ENCODE peak calls at places on chromosomes 7 and 10, in nine cellular contexts. H, Q, W, M, P, R, C, I and Z are unnamed samples.

GRCh38 chr7:143391462-143392404 is 10.6 kb downstream of the ZYX start:
- DNase-seq in W (no peak), M (no peak), C (no peak), I (peak; percentile 68), R (no peak), P (no peak), H (peak; percentile 80), Q (no peak), Z (peak; percentile 64)

GRCh38 chr10:120931423-120931822 is 80.3 kb downstream of the WDR11 start:
- DNase-seq in H (no peak), C (no peak), R (no peak), M (no peak), P (no peak), I (no peak), Q (no peak), W (no peak), Z (no peak)

GRCh38 chr10:5314866-5315265 is 49.9 kb upstream of the UCN3 start:
- DNase-seq in H (no peak), I (no peak), Q (no peak), R (no peak), M (no peak), C (no peak), P (no peak), W (no peak), Z (peak; percentile 33)

GRCh38 chr7:32583791-32584190 is 88.5 kb downstream of the AVL9 start:
- DNase-seq in M (no peak), P (no peak), H (peak; percentile 95), Q (peak; percentile 30), C (no peak), I (peak; percentile 83), R (no peak), W (no peak), Z (no peak)

GRCh38 chr10:92547676-92548075 is 26.2 kb downstream of the IDE start:
- DNase-seq in C (no peak), W (no peak), H (no peak), P (no peak), M (no peak), R (no peak), Q (no peak), I (no peak), Z (no peak)

GRCh38 chr10:114492351-114493037 is 88.2 kb upstream of the AFAP1L2 start:
- DNase-seq in H (peak; percentile 14), M (peak; percentile 41), R (no peak), P (no peak), C (no peak), I (no peak), W (no peak), Q (peak; percentile 1), Z (peak; percentile 37)

GRCh38 chr10:6928531-6929080 is 348.5 kb upstream of the PRKCQ start:
- DNase-seq in M (no peak), R (no peak), H (no peak), P (no peak), C (no peak), Q (peak; percentile 64), I (no peak), W (no peak), Z (no peak)

GRCh38 chr10:101052285-101052684 is 9.5 kb upstream of the KAZALD1 start:
- DNase-seq in C (no peak), R (peak; percentile 71), Q (no peak), I (peak; percentile 68), W (peak; percentile 57), H (peak; percentile 78), M (no peak), P (peak; percentile 30), Z (peak; percentile 48)

GRCh38 chr10:83544049-83544448 is 595.3 kb upstream of the GHITM start:
- DNase-seq in P (peak; percentile 32), R (no peak), H (no peak), Q (peak; percentile 14), W (no peak), M (no peak), I (no peak), C (no peak), Z (no peak)

GRCh38 chr10:127309609-127310008 is 113.2 kb upstream of the INSYN2A start:
- DNase-seq in R (no peak), H (no peak), P (no peak), M (no peak), C (no peak), I (peak; percentile 28), Q (no peak), W (no peak), Z (peak; percentile 40)

GRCh38 chr10:95437669-95438068 is 123.5 kb downstream of the SORBS1 start:
- DNase-seq in H (no peak), M (no peak), I (no peak), Q (no peak), C (no peak), R (no peak), W (no peak), P (no peak), Z (no peak)

GRCh38 chr10:97722980-97723379 is 9.4 kb downstream of the MARVELD1 start:
- DNase-seq in I (no peak), H (no peak), P (no peak), M (no peak), C (no peak), W (no peak), R (no peak), Q (no peak), Z (no peak)

GRCh38 chr7:28872226-28872625 is 85.9 kb downstream of the TRIL start:
- DNase-seq in Q (no peak), P (no peak), R (no peak), H (no peak), C (no peak), M (no peak), I (no peak), W (no peak), Z (peak; percentile 25)

GRCh38 chr7:28723336-28723735 is 234.8 kb downstream of the TRIL start:
- DNase-seq in W (no peak), I (no peak), H (no peak), P (no peak), R (no peak), C (no peak), M (no peak), Q (no peak), Z (no peak)

GRCh38 chr7:110296321-110296720 is 794.6 kb upstream of the LRRN3 start:
- DNase-seq in Q (no peak), R (no peak), H (peak; percentile 13), M (no peak), W (no peak), P (peak; percentile 4), C (no peak), I (no peak), Z (peak; percentile 41)

GRCh38 chr7:92589056-92589455 is 1.1 kb downstream of the FAM133B start:
- DNase-seq in M (no peak), Q (no peak), I (no peak), C (no peak), W (no peak), H (no peak), P (no peak), R (no peak), Z (no peak)